ENCODE peak calls at places on chromosomes 3 and 15, in four cellular contexts. U is GM10248, N is NAMALWA, A is LoVo. C is an unnamed sample.

GRCh38 chr3:13083898-13084297 is 10.7 kb upstream of the IQSEC1 start:
- DNase-seq in U (peak; percentile 60), A (no peak), N (peak; percentile 71), C (peak; percentile 88)

GRCh38 chr3:177338697-177339219 is 141.5 kb upstream of the TBL1XR1 start:
- DNase-seq in U (no peak), N (no peak), A (peak; percentile 54), C (peak; percentile 42)

GRCh38 chr3:53519047-53519717 is 24.8 kb downstream of the CACNA1D start:
- DNase-seq in N (no peak), U (no peak), A (no peak), C (no peak)

GRCh38 chr3:145183261-145183660 is 977.7 kb downstream of the PLOD2 start:
- DNase-seq in N (no peak), U (no peak), A (no peak), C (no peak)

GRCh38 chr3:56986347-56986746 is 74.1 kb upstream of the SPATA12 start:
- DNase-seq in A (no peak), U (no peak), N (no peak), C (no peak)

GRCh38 chr3:155785662-155786295 is 20.3 kb downstream of the C3orf33 start:
- DNase-seq in U (no peak), A (no peak), N (no peak), C (no peak)

GRCh38 chr3:127786358-127787070 is 35.8 kb downstream of the MGLL start:
- DNase-seq in A (no peak), U (no peak), N (no peak), C (no peak)

GRCh38 chr3:77102916-77103769 is 63.2 kb downstream of the ROBO2 start:
- DNase-seq in A (no peak), U (no peak), N (no peak), C (no peak)

GRCh38 chr3:127458698-127459097 is 131.8 kb downstream of the TPRA1 start:
- DNase-seq in A (no peak), N (peak; percentile 42), U (peak; percentile 41), C (peak; percentile 47)

GRCh38 chr3:74613566-74613965 is 893 bp downstream of the CNTN3 start:
- DNase-seq in A (no peak), U (no peak), N (no peak), C (no peak)

GRCh38 chr15:42914728-42915497 is 5.7 kb downstream of the TTBK2 start:
- DNase-seq in A (no peak), N (peak; percentile 31), U (no peak), C (no peak)

GRCh38 chr3:17195856-17196604 is 311.3 kb downstream of the PLCL2 start:
- DNase-seq in N (peak; percentile 87), A (no peak), U (peak; percentile 47), C (peak; percentile 86)

GRCh38 chr3:85912981-85913380 is 954.2 kb downstream of the CADM2 start:
- DNase-seq in N (no peak), U (no peak), A (peak; percentile 5), C (no peak)

C was measured in OCI-LY7.